ENCODE peak calls at places on chromosomes 11 and 22, in four cellular contexts. P, N, B and S are unnamed samples.

GRCh38 chr11:75920886-75921285 is 105.9 kb downstream of the UVRAG start:
- DNase-seq in P (no peak), N (no peak), B (no peak), S (no peak)

GRCh38 chr22:30701872-30702271 is 7.2 kb downstream of the OSBP2 start:
- DNase-seq in P (no peak), N (no peak), B (no peak), S (no peak)

GRCh38 chr11:75422248-75423231 is 10.5 kb downstream of the KLHL35 start:
- DNase-seq in P (no peak), N (no peak), B (peak; percentile 76), S (no peak)

GRCh38 chr11:61586792-61587430 is 6.0 kb upstream of the SYT7 start:
- DNase-seq in P (no peak), N (no peak), B (no peak), S (no peak)

GRCh38 chr11:43579171-43579918 is 101.2 kb upstream of the HSD17B12 start:
- DNase-seq in P (no peak), N (no peak), B (no peak), S (peak; percentile 55)

GRCh38 chr22:45963821-45964220 is 13.1 kb downstream of the WNT7B start:
- DNase-seq in P (no peak), N (no peak), B (no peak), S (no peak)

GRCh38 chr11:44016129-44016528 is 31.7 kb upstream of the ACCSL start:
- DNase-seq in P (no peak), N (no peak), B (no peak), S (no peak)

GRCh38 chr11:131767421-131767820 is 397.0 kb downstream of the NTM start:
- DNase-seq in P (no peak), N (no peak), B (no peak), S (no peak)

GRCh38 chr11:101944896-101945295 is 28.6 kb upstream of the ANGPTL5 start:
- DNase-seq in P (no peak), N (no peak), B (no peak), S (no peak)

GRCh38 chr11:118911880-118912741 is 13.6 kb downstream of the BCL9L start:
- DNase-seq in P (peak; percentile 63), N (peak; percentile 32), B (peak; percentile 90), S (peak; percentile 82)